ENCODE peak calls at places on chromosome 19, in eight cellular contexts. One of them, this sample, is unnamed.

GRCh38 chr19:4208385-4209094 is 20.8 kb upstream of the EBI3 start:
- DNase-seq in adrenal gland: no peak
- DNase-seq in activated CD8-positive, alpha-beta memory T cell treated with anti-CD3 and anti-CD28 coated beads, Interleukin-2, amount 10 ng/mL, durations not matched to agents 7 days and 5 days: no peak
- DNase-seq in astrocyte of the spinal cord: peak
- DNase-seq in Ammon's horn: no peak
- DNase-seq in GM12865: no peak
- DNase-seq in GM23338: peak
- DNase-seq in T-helper 2 cell: no peak
- DNase-seq in this sample: peak

GRCh38 chr19:14333101-14333871 is 48.0 kb upstream of the ADGRE5 start:
- DNase-seq in adrenal gland: no peak
- DNase-seq in activated CD8-positive, alpha-beta memory T cell treated with anti-CD3 and anti-CD28 coated beads, Interleukin-2, amount 10 ng/mL, durations not matched to agents 7 days and 5 days: no peak
- DNase-seq in astrocyte of the spinal cord: peak
- DNase-seq in Ammon's horn: no peak
- DNase-seq in GM12865: no peak
- DNase-seq in GM23338: peak
- DNase-seq in T-helper 2 cell: no peak
- DNase-seq in this sample: no peak

GRCh38 chr19:56110515-56111448 is 10.3 kb downstream of the ZNF787 start:
- DNase-seq in adrenal gland: peak
- DNase-seq in activated CD8-positive, alpha-beta memory T cell treated with anti-CD3 and anti-CD28 coated beads, Interleukin-2, amount 10 ng/mL, durations not matched to agents 7 days and 5 days: no peak
- DNase-seq in astrocyte of the spinal cord: peak
- DNase-seq in Ammon's horn: no peak
- DNase-seq in GM12865: no peak
- DNase-seq in GM23338: no peak
- DNase-seq in T-helper 2 cell: no peak
- DNase-seq in this sample: no peak

GRCh38 chr19:9967326-9967725 is 31.0 kb upstream of the OLFM2 start:
- DNase-seq in adrenal gland: no peak
- DNase-seq in activated CD8-positive, alpha-beta memory T cell treated with anti-CD3 and anti-CD28 coated beads, Interleukin-2, amount 10 ng/mL, durations not matched to agents 7 days and 5 days: no peak
- DNase-seq in astrocyte of the spinal cord: no peak
- DNase-seq in Ammon's horn: no peak
- DNase-seq in GM12865: no peak
- DNase-seq in GM23338: no peak
- DNase-seq in T-helper 2 cell: no peak
- DNase-seq in this sample: no peak

GRCh38 chr19:42662714-42663113 is 68.0 kb upstream of the CEACAM8 start:
- DNase-seq in adrenal gland: no peak
- DNase-seq in activated CD8-positive, alpha-beta memory T cell treated with anti-CD3 and anti-CD28 coated beads, Interleukin-2, amount 10 ng/mL, durations not matched to agents 7 days and 5 days: no peak
- DNase-seq in astrocyte of the spinal cord: no peak
- DNase-seq in Ammon's horn: no peak
- DNase-seq in GM12865: no peak
- DNase-seq in GM23338: no peak
- DNase-seq in T-helper 2 cell: no peak
- DNase-seq in this sample: no peak

GRCh38 chr19:8025321-8025720 is 19.9 kb upstream of the ELAVL1 start:
- DNase-seq in adrenal gland: no peak
- DNase-seq in activated CD8-positive, alpha-beta memory T cell treated with anti-CD3 and anti-CD28 coated beads, Interleukin-2, amount 10 ng/mL, durations not matched to agents 7 days and 5 days: no peak
- DNase-seq in astrocyte of the spinal cord: no peak
- DNase-seq in Ammon's horn: no peak
- DNase-seq in GM12865: no peak
- DNase-seq in GM23338: no peak
- DNase-seq in T-helper 2 cell: no peak
- DNase-seq in this sample: no peak

GRCh38 chr19:1112254-1113208 is 8.7 kb downstream of the GPX4 start:
- DNase-seq in adrenal gland: peak
- DNase-seq in activated CD8-positive, alpha-beta memory T cell treated with anti-CD3 and anti-CD28 coated beads, Interleukin-2, amount 10 ng/mL, durations not matched to agents 7 days and 5 days: no peak
- DNase-seq in astrocyte of the spinal cord: no peak
- DNase-seq in Ammon's horn: no peak
- DNase-seq in GM12865: no peak
- DNase-seq in GM23338: peak
- DNase-seq in T-helper 2 cell: no peak
- DNase-seq in this sample: no peak

GRCh38 chr19:44927746-44928145 is 13.3 kb downstream of the APOC1 start:
- DNase-seq in adrenal gland: no peak
- DNase-seq in activated CD8-positive, alpha-beta memory T cell treated with anti-CD3 and anti-CD28 coated beads, Interleukin-2, amount 10 ng/mL, durations not matched to agents 7 days and 5 days: no peak
- DNase-seq in astrocyte of the spinal cord: peak
- DNase-seq in Ammon's horn: no peak
- DNase-seq in GM12865: no peak
- DNase-seq in GM23338: no peak
- DNase-seq in T-helper 2 cell: no peak
- DNase-seq in this sample: no peak

GRCh38 chr19:5947435-5947834 is 30.5 kb downstream of the RANBP3 start:
- DNase-seq in adrenal gland: peak
- DNase-seq in activated CD8-positive, alpha-beta memory T cell treated with anti-CD3 and anti-CD28 coated beads, Interleukin-2, amount 10 ng/mL, durations not matched to agents 7 days and 5 days: no peak
- DNase-seq in astrocyte of the spinal cord: peak
- DNase-seq in Ammon's horn: peak
- DNase-seq in GM12865: no peak
- DNase-seq in GM23338: no peak
- DNase-seq in T-helper 2 cell: no peak
- DNase-seq in this sample: no peak

This sample was measured in RPMI8226.